ENCODE peak calls at places on chromosomes 6 and 20, in eight cellular contexts. One of them, this sample, is unnamed.

GRCh38 chr20:1017677-1018076 is 15.6 kb upstream of the RSPO4 start:
- DNase-seq in uterus: no peak
- DNase-seq in astrocyte of the spinal cord: no peak
- DNase-seq in A549: no peak
- DNase-seq in CD8-positive, alpha-beta T cell: no peak
- DNase-seq in upper lobe of right lung: no peak
- DNase-seq in heart right ventricle: no peak
- DNase-seq in heart left ventricle: no peak
- DNase-seq in this sample: no peak

GRCh38 chr6:121652726-121653623 is 217.5 kb downstream of the GJA1 start:
- DNase-seq in uterus: no peak
- DNase-seq in astrocyte of the spinal cord: peak; percentile 77
- DNase-seq in A549: peak; percentile 2
- DNase-seq in CD8-positive, alpha-beta T cell: no peak
- DNase-seq in upper lobe of right lung: no peak
- DNase-seq in heart right ventricle: no peak
- DNase-seq in heart left ventricle: no peak
- DNase-seq in this sample: peak; percentile 95

GRCh38 chr6:138989098-138989983 is 1.3 kb upstream of the REPS1 start:
- DNase-seq in uterus: no peak
- DNase-seq in astrocyte of the spinal cord: no peak
- DNase-seq in A549: no peak
- DNase-seq in CD8-positive, alpha-beta T cell: no peak
- DNase-seq in upper lobe of right lung: no peak
- DNase-seq in heart right ventricle: no peak
- DNase-seq in heart left ventricle: no peak
- DNase-seq in this sample: no peak

GRCh38 chr6:8958894-8959511 is 523.7 kb upstream of the SLC35B3 start:
- DNase-seq in uterus: no peak
- DNase-seq in astrocyte of the spinal cord: peak; percentile 27
- DNase-seq in A549: no peak
- DNase-seq in CD8-positive, alpha-beta T cell: no peak
- DNase-seq in upper lobe of right lung: no peak
- DNase-seq in heart right ventricle: no peak
- DNase-seq in heart left ventricle: no peak
- DNase-seq in this sample: no peak

GRCh38 chr6:112036088-112036637 is 17.7 kb upstream of the CCN6 start:
- DNase-seq in uterus: no peak
- DNase-seq in astrocyte of the spinal cord: no peak
- DNase-seq in A549: no peak
- DNase-seq in CD8-positive, alpha-beta T cell: no peak
- DNase-seq in upper lobe of right lung: no peak
- DNase-seq in heart right ventricle: no peak
- DNase-seq in heart left ventricle: no peak
- DNase-seq in this sample: peak; percentile 44

GRCh38 chr6:81938014-81938761 is 185.7 kb upstream of the TENT5A start:
- DNase-seq in uterus: no peak
- DNase-seq in astrocyte of the spinal cord: peak; percentile 91
- DNase-seq in A549: peak; percentile 6
- DNase-seq in CD8-positive, alpha-beta T cell: no peak
- DNase-seq in upper lobe of right lung: no peak
- DNase-seq in heart right ventricle: no peak
- DNase-seq in heart left ventricle: no peak
- DNase-seq in this sample: peak; percentile 98

GRCh38 chr20:37755665-37756064 is 61.8 kb downstream of the CTNNBL1 start:
- DNase-seq in uterus: no peak
- DNase-seq in astrocyte of the spinal cord: no peak
- DNase-seq in A549: no peak
- DNase-seq in CD8-positive, alpha-beta T cell: no peak
- DNase-seq in upper lobe of right lung: no peak
- DNase-seq in heart right ventricle: peak; percentile 17
- DNase-seq in heart left ventricle: no peak
- DNase-seq in this sample: peak; percentile 22

GRCh38 chr6:41741625-41742490 is 5.3 kb downstream of the PGC start:
- DNase-seq in uterus: no peak
- DNase-seq in astrocyte of the spinal cord: no peak
- DNase-seq in A549: no peak
- DNase-seq in CD8-positive, alpha-beta T cell: no peak
- DNase-seq in upper lobe of right lung: no peak
- DNase-seq in heart right ventricle: no peak
- DNase-seq in heart left ventricle: peak; percentile 54
- DNase-seq in this sample: no peak

GRCh38 chr20:48621256-48622078 is 206.3 kb downstream of the PREX1 start:
- DNase-seq in uterus: no peak
- DNase-seq in astrocyte of the spinal cord: no peak
- DNase-seq in A549: peak; percentile 66
- DNase-seq in CD8-positive, alpha-beta T cell: no peak
- DNase-seq in upper lobe of right lung: peak; percentile 61
- DNase-seq in heart right ventricle: no peak
- DNase-seq in heart left ventricle: no peak
- DNase-seq in this sample: no peak

GRCh38 chr20:48622421-48622820 is 205.4 kb downstream of the PREX1 start:
- DNase-seq in uterus: no peak
- DNase-seq in astrocyte of the spinal cord: no peak
- DNase-seq in A549: no peak
- DNase-seq in CD8-positive, alpha-beta T cell: no peak
- DNase-seq in upper lobe of right lung: no peak
- DNase-seq in heart right ventricle: no peak
- DNase-seq in heart left ventricle: no peak
- DNase-seq in this sample: no peak

GRCh38 chr20:48620112-48620485 is 207.7 kb downstream of the PREX1 start:
- DNase-seq in uterus: no peak
- DNase-seq in astrocyte of the spinal cord: no peak
- DNase-seq in A549: no peak
- DNase-seq in CD8-positive, alpha-beta T cell: no peak
- DNase-seq in upper lobe of right lung: no peak
- DNase-seq in heart right ventricle: no peak
- DNase-seq in heart left ventricle: no peak
- DNase-seq in this sample: no peak

GRCh38 chr20:48619126-48620101 is 208.4 kb downstream of the PREX1 start:
- DNase-seq in uterus: no peak
- DNase-seq in astrocyte of the spinal cord: no peak
- DNase-seq in A549: no peak
- DNase-seq in CD8-positive, alpha-beta T cell: no peak
- DNase-seq in upper lobe of right lung: peak; percentile 63
- DNase-seq in heart right ventricle: peak; percentile 47
- DNase-seq in heart left ventricle: no peak
- DNase-seq in this sample: no peak

DNA sequence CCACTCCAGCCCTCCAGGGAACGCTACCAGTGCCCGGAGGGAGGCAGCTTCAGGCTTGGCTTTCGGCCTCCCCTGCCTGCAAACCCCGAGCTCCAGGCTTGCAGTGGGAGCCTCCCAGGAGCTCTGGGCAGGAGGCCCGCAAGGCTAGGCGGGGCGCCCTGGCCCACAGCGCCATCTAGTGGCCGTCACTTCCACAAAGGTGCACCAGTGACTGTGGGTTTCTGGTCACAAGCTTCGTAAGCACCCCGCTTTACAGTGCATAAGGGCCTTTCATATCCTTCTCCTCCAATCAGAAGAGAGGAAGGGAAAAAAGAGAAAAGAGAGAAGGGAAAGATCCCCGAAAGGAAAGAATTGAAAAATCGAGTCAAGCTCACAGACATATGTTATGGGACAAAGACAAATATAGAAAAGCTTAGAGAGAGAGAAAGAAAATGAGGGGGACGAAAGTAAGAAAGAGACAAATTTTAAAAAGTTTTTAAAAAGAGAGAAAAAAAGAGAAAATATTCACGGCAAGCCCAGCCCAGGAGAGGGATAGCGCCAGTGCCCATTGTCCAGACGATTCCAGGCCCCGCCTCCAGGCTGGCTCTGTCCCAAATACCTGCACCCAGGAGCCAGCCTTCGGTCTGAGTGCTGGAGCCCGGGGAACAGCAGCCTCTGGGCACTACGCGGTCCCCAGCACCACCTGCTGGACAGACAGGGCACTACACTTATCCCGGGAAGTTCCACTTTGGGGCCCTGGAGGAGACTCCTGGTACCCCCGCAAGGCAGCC is 207.1 kb downstream of the PREX1 start:
- DNase-seq in uterus: peak; percentile 93
- DNase-seq in astrocyte of the spinal cord: peak; percentile 84
- DNase-seq in A549: peak; percentile 92
- DNase-seq in CD8-positive, alpha-beta T cell: peak; percentile 76
- DNase-seq in upper lobe of right lung: peak; percentile 92
- DNase-seq in heart right ventricle: peak; percentile 90
- DNase-seq in heart left ventricle: peak; percentile 91
- DNase-seq in this sample: peak; percentile 72
- H3K4me3 ChIP-seq in uterus: peak overlapping the region; percentile 28
- H3K4me3 ChIP-seq in astrocyte of the spinal cord: peak overlapping the region; percentile 27
- H3K4me3 ChIP-seq in A549: peak overlapping the region; percentile 42
- H3K4me3 ChIP-seq in CD8-positive, alpha-beta T cell: no peak overlapping the region
- H3K4me3 ChIP-seq in upper lobe of right lung: peak overlapping the region; percentile 22
- H3K4me3 ChIP-seq in heart right ventricle: peak overlapping the region; percentile 41
- H3K4me3 ChIP-seq in heart left ventricle: peak overlapping the region; percentile 55
- H3K4me3 ChIP-seq in this sample: no peak overlapping the region

GRCh38 chr6:52611833-52612232 is 35.0 kb upstream of the TRAM2 start:
- DNase-seq in uterus: no peak
- DNase-seq in astrocyte of the spinal cord: no peak
- DNase-seq in A549: no peak
- DNase-seq in CD8-positive, alpha-beta T cell: no peak
- DNase-seq in upper lobe of right lung: no peak
- DNase-seq in heart right ventricle: no peak
- DNase-seq in heart left ventricle: no peak
- DNase-seq in this sample: no peak

GRCh38 chr6:52605610-52606185 is 28.8 kb upstream of the TRAM2 start:
- DNase-seq in uterus: no peak
- DNase-seq in astrocyte of the spinal cord: no peak
- DNase-seq in A549: no peak
- DNase-seq in CD8-positive, alpha-beta T cell: no peak
- DNase-seq in upper lobe of right lung: no peak
- DNase-seq in heart right ventricle: no peak
- DNase-seq in heart left ventricle: no peak
- DNase-seq in this sample: no peak

GRCh38 chr6:52609968-52610367 is 33.1 kb upstream of the TRAM2 start:
- DNase-seq in uterus: no peak
- DNase-seq in astrocyte of the spinal cord: no peak
- DNase-seq in A549: no peak
- DNase-seq in CD8-positive, alpha-beta T cell: no peak
- DNase-seq in upper lobe of right lung: no peak
- DNase-seq in heart right ventricle: no peak
- DNase-seq in heart left ventricle: no peak
- DNase-seq in this sample: peak; percentile 25

GRCh38 chr6:52612336-52613096 is 35.7 kb upstream of the TRAM2 start:
- DNase-seq in uterus: no peak
- DNase-seq in astrocyte of the spinal cord: no peak
- DNase-seq in A549: no peak
- DNase-seq in CD8-positive, alpha-beta T cell: no peak
- DNase-seq in upper lobe of right lung: no peak
- DNase-seq in heart right ventricle: no peak
- DNase-seq in heart left ventricle: no peak
- DNase-seq in this sample: no peak

DNA sequence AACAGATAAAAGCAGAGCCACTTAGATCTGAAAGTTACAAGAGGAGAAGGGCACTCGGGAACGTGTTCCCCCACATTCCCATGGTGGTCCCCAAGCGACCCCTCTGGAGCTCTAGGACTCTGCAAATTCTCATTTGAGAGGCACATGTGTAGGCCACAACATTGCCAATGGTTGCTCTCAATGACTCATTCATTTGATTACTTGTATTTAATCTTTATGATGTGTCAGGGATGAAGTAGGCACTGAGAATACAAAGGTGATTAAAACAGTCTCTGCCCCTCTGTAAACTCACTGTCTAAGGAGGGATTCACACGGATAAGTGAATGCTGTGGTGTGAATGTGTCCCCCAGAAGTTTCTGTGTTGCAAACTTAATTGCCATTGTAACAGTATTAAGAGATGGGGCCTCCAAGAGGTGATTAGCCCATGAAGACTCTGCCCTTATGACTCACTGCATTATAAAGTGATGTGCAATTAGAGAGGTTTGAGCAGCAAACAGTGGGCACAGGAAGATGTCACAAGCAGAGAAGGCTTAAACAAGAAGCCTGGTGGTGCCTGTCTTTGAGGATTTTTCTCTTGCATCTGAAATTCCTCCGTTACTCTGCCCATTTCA is 34.0 kb upstream of the TRAM2 start:
- DNase-seq in uterus: no peak
- DNase-seq in astrocyte of the spinal cord: peak; percentile 39
- DNase-seq in A549: no peak
- DNase-seq in CD8-positive, alpha-beta T cell: no peak
- DNase-seq in upper lobe of right lung: no peak
- DNase-seq in heart right ventricle: no peak
- DNase-seq in heart left ventricle: no peak
- DNase-seq in this sample: peak; percentile 72
- TF ChIP-seq CTCF in uterus: no peak
- TF ChIP-seq CTCF in astrocyte of the spinal cord: no peak
- TF ChIP-seq CTCF in A549: no peak
- TF ChIP-seq CTCF in CD8-positive, alpha-beta T cell: no peak
- TF ChIP-seq CTCF in upper lobe of right lung: no peak
- TF ChIP-seq CTCF in heart right ventricle: no peak
- TF ChIP-seq CTCF in heart left ventricle: no peak
- TF ChIP-seq CTCF in this sample: no peak

GRCh38 chr20:31701591-31701990 is 21.1 kb downstream of the BCL2L1 start:
- DNase-seq in uterus: no peak
- DNase-seq in astrocyte of the spinal cord: no peak
- DNase-seq in A549: no peak
- DNase-seq in CD8-positive, alpha-beta T cell: no peak
- DNase-seq in upper lobe of right lung: no peak
- DNase-seq in heart right ventricle: no peak
- DNase-seq in heart left ventricle: no peak
- DNase-seq in this sample: no peak

GRCh38 chr20:31698803-31699718 is 23.6 kb downstream of the BCL2L1 start:
- DNase-seq in uterus: peak; percentile 25
- DNase-seq in astrocyte of the spinal cord: peak; percentile 94
- DNase-seq in A549: peak; percentile 63
- DNase-seq in CD8-positive, alpha-beta T cell: no peak
- DNase-seq in upper lobe of right lung: no peak
- DNase-seq in heart right ventricle: no peak
- DNase-seq in heart left ventricle: no peak
- DNase-seq in this sample: peak; percentile 97

GRCh38 chr20:31699801-31700728 is 22.6 kb downstream of the BCL2L1 start:
- DNase-seq in uterus: no peak
- DNase-seq in astrocyte of the spinal cord: no peak
- DNase-seq in A549: no peak
- DNase-seq in CD8-positive, alpha-beta T cell: no peak
- DNase-seq in upper lobe of right lung: no peak
- DNase-seq in heart right ventricle: no peak
- DNase-seq in heart left ventricle: no peak
- DNase-seq in this sample: no peak

GRCh38 chr20:31698243-31698802 is 24.3 kb downstream of the BCL2L1 start:
- DNase-seq in uterus: no peak
- DNase-seq in astrocyte of the spinal cord: no peak
- DNase-seq in A549: no peak
- DNase-seq in CD8-positive, alpha-beta T cell: no peak
- DNase-seq in upper lobe of right lung: no peak
- DNase-seq in heart right ventricle: no peak
- DNase-seq in heart left ventricle: no peak
- DNase-seq in this sample: no peak

GRCh38 chr20:31700747-31701146 is 21.9 kb downstream of the BCL2L1 start:
- DNase-seq in uterus: no peak
- DNase-seq in astrocyte of the spinal cord: no peak
- DNase-seq in A549: no peak
- DNase-seq in CD8-positive, alpha-beta T cell: no peak
- DNase-seq in upper lobe of right lung: no peak
- DNase-seq in heart right ventricle: no peak
- DNase-seq in heart left ventricle: no peak
- DNase-seq in this sample: no peak
- H3K4me3 ChIP-seq in uterus: no peak overlapping the region
- H3K4me3 ChIP-seq in astrocyte of the spinal cord: no peak overlapping the region
- H3K4me3 ChIP-seq in A549: no peak overlapping the region
- H3K4me3 ChIP-seq in CD8-positive, alpha-beta T cell: no peak overlapping the region
- H3K4me3 ChIP-seq in upper lobe of right lung: no peak overlapping the region
- H3K4me3 ChIP-seq in heart right ventricle: no peak overlapping the region
- H3K4me3 ChIP-seq in heart left ventricle: no peak overlapping the region
- H3K4me3 ChIP-seq in this sample: no peak overlapping the region

DNA sequence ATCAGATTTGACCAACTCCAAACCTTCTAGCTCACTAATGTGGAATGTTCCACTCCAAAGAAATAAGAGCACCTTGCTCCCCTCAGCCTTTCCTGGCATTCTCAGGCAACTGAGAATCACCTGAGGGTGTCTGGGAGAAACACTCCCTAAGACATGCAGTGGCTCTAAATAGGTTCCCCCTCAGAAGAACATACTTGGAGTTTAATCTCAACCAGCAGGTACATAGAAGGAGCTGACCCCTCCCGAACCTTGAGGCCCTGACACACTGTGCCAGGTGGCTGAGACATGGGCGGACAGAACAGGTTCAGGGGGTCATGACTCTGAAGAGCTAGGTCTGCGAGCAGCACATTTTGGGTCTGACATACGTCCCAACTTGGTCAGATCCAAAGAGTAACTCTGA is 107.6 kb upstream of the MAP3K4 start:
- DNase-seq in uterus: no peak
- DNase-seq in astrocyte of the spinal cord: no peak
- DNase-seq in A549: no peak
- DNase-seq in CD8-positive, alpha-beta T cell: no peak
- DNase-seq in upper lobe of right lung: no peak
- DNase-seq in heart right ventricle: no peak
- DNase-seq in heart left ventricle: no peak
- DNase-seq in this sample: no peak
- TF ChIP-seq CTCF in uterus: no peak
- TF ChIP-seq CTCF in astrocyte of the spinal cord: no peak
- TF ChIP-seq CTCF in A549: no peak
- TF ChIP-seq CTCF in CD8-positive, alpha-beta T cell: no peak
- TF ChIP-seq CTCF in upper lobe of right lung: no peak
- TF ChIP-seq CTCF in heart right ventricle: no peak
- TF ChIP-seq CTCF in heart left ventricle: no peak
- TF ChIP-seq CTCF in this sample: no peak